ENCODE peak calls at places on chromosomes 6 and 20, in seven cellular contexts. C is colonic mucosa, H is astrocyte, F is neural progenitor cell, P is fibroblast of lung, I is PC-3, Z is IMR-90. S is an unnamed sample.
A peak's percentile ranks its signal among the peaks of the same experiment; 100 is the strongest.

GRCh38 chr6:147974376-147974775 is 368.3 kb upstream of the SASH1 start:
- DNase-seq in C (no peak), H (peak; percentile 76), F (no peak), P (peak; percentile 83), I (peak; percentile 77), Z (peak; percentile 32), S (peak; percentile 30)

GRCh38 chr6:132962936-132963579 is 148.7 kb downstream of the RPS12 start:
- DNase-seq in C (peak; percentile 69), H (peak; percentile 39), F (peak; percentile 90), P (peak; percentile 57), I (peak; percentile 80), Z (peak; percentile 77), S (peak; percentile 5)

GRCh38 chr20:32636278-32636677 is 37.5 kb downstream of the C20orf203 start:
- DNase-seq in C (no peak), H (peak; percentile 38), F (no peak), P (peak; percentile 43), I (no peak), Z (peak; percentile 44), S (no peak)

GRCh38 chr6:144335914-144336313 is 50.8 kb downstream of the UTRN start:
- DNase-seq in C (no peak), H (no peak), F (no peak), P (no peak), I (peak; percentile 22), Z (no peak), S (peak; percentile 67)

GRCh38 chr20:36135821-36136220 is 18.7 kb upstream of the EPB41L1 start:
- DNase-seq in C (no peak), H (no peak), F (no peak), P (no peak), I (no peak), Z (no peak), S (no peak)

GRCh38 chr6:168496932-168497331 is 55.9 kb downstream of the SMOC2 start:
- DNase-seq in C (no peak), H (no peak), F (no peak), P (no peak), I (no peak), Z (no peak), S (no peak)

GRCh38 chr6:137661601-137662000 is 167.4 kb upstream of the OLIG3 start:
- DNase-seq in C (peak; percentile 49), H (no peak), F (no peak), P (peak; percentile 24), I (peak; percentile 54), Z (peak; percentile 26), S (no peak)

GRCh38 chr20:23601715-23602114 is 4.0 kb downstream of the CST9 start:
- DNase-seq in C (no peak), H (no peak), F (no peak), P (no peak), I (no peak), Z (no peak), S (no peak)

GRCh38 chr6:16006681-16007080 is 122.2 kb upstream of the MYLIP start:
- DNase-seq in C (no peak), H (no peak), F (no peak), P (no peak), I (no peak), Z (no peak), S (no peak)

GRCh38 chr6:28142446-28142845 is 763 bp downstream of the ZKSCAN8 start:
- DNase-seq in C (no peak), H (peak; percentile 11), F (no peak), P (peak; percentile 21), I (peak; percentile 26), Z (peak; percentile 25), S (no peak)

GRCh38 chr20:13061381-13061780 is 52.6 kb downstream of the SPTLC3 start:
- DNase-seq in C (no peak), H (no peak), F (no peak), P (no peak), I (peak; percentile 92), Z (no peak), S (no peak)

GRCh38 chr20:63891061-63892002 is 3.6 kb upstream of the DNAJC5 start:
- DNase-seq in C (no peak), H (no peak), F (no peak), P (no peak), I (no peak), Z (no peak), S (no peak)

GRCh38 chr20:45138451-45139300 is 14.4 kb upstream of the WFDC12 start:
- DNase-seq in C (peak; percentile 93), H (no peak), F (peak; percentile 74), P (no peak), I (peak; percentile 86), Z (no peak), S (no peak)

GRCh38 chr6:132391391-132392291 is 9.6 kb downstream of the MOXD1 start:
- DNase-seq in C (peak; percentile 23), H (peak; percentile 96), F (peak; percentile 39), P (peak; percentile 96), I (peak; percentile 26), Z (peak; percentile 96), S (no peak)

GRCh38 chr6:30325150-30325872 is 1.4 kb upstream of the TRIM39 start:
- DNase-seq in C (peak; percentile 74), H (peak; percentile 37), F (peak; percentile 1), P (peak; percentile 62), I (peak; percentile 61), Z (peak; percentile 49), S (no peak)

GRCh38 chr6:71481021-71481420 is 192.4 kb downstream of the OGFRL1 start:
- DNase-seq in C (no peak), H (no peak), F (no peak), P (no peak), I (no peak), Z (no peak), S (no peak)

GRCh38 chr20:910840-911770 is 5.0 kb downstream of the ANGPT4 start:
- DNase-seq in C (no peak), H (no peak), F (no peak), P (peak; percentile 19), I (no peak), Z (peak; percentile 10), S (no peak)

GRCh38 chr6:33235221-33235634 is 26.9 kb downstream of the RING1 start:
- DNase-seq in C (no peak), H (no peak), F (no peak), P (no peak), I (no peak), Z (no peak), S (no peak)

GRCh38 chr6:24935753-24936152 is at the start of gene RIPOR2:
- DNase-seq in C (no peak), H (no peak), F (peak; percentile 67), P (no peak), I (no peak), Z (no peak), S (no peak)

GRCh38 chr20:17849111-17849900 is 119.3 kb downstream of the SNX5 start:
- DNase-seq in C (no peak), H (no peak), F (no peak), P (no peak), I (no peak), Z (no peak), S (no peak)

GRCh38 chr20:17848649-17849048 is 119.9 kb downstream of the SNX5 start:
- DNase-seq in C (no peak), H (no peak), F (no peak), P (no peak), I (no peak), Z (no peak), S (no peak)

GRCh38 chr20:17850674-17851006 is 118.0 kb downstream of the SNX5 start:
- DNase-seq in C (no peak), H (no peak), F (no peak), P (no peak), I (no peak), Z (no peak), S (no peak)

GRCh38 chr20:17848249-17848648 is 120.3 kb downstream of the SNX5 start:
- DNase-seq in C (no peak), H (no peak), F (no peak), P (no peak), I (no peak), Z (no peak), S (no peak)

GRCh38 chr20:17849901-17850673 is 118.5 kb downstream of the SNX5 start:
- DNase-seq in C (no peak), H (peak; percentile 100), F (no peak), P (peak; percentile 100), I (peak; percentile 97), Z (peak; percentile 99), S (peak; percentile 88)
- H3K9ac ChIP-seq in C (no peak overlapping the region), H (peak overlapping the region; percentile 55), F (no peak overlapping the region), P (peak overlapping the region; percentile 43), I (no peak overlapping the region), Z (no peak overlapping the region), S (peak overlapping the region; percentile 58)

DNA sequence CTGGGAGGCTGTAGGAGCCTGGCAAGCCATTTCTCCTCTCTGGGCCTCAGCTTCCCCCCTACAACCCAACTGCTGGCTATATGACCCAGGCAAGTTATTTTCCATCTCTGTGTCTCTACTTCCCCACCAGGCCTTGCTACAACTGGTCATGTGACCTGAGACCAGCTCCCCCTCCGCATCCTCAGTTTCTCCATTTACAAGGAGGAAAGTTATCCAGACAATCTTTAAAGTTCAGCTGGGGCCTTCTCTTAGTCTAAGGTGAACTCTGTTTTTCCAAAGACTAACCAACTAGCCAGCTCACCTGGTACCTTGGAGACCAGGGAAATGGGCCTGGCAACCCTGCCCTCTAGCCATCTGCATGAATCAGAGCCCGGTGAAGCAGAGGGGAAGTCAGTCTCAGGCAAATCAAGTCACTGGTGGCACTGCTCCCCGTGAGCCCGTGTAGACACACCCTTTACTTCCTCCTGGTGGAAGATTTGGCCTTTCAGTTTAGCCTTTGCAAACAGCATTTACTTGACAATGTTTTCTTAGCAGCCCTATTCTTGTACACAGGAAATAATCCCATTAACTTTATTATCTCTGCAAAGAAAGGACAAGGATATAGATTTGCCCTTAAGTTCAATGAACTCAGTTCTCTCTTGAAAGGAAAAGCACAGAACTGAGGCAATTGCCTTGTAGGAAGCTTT is 157.7 kb downstream of the VEGFA start:
- DNase-seq in C (peak; percentile 74), H (no peak), F (no peak), P (no peak), I (peak; percentile 56), Z (no peak), S (no peak)
- H3K27ac ChIP-seq in C (peak overlapping the region; percentile 82), H (no peak overlapping the region), F (no peak overlapping the region), P (no peak overlapping the region), I (no peak overlapping the region), Z (peak overlapping the region; percentile 50), S (peak overlapping the region; percentile 72)

DNA sequence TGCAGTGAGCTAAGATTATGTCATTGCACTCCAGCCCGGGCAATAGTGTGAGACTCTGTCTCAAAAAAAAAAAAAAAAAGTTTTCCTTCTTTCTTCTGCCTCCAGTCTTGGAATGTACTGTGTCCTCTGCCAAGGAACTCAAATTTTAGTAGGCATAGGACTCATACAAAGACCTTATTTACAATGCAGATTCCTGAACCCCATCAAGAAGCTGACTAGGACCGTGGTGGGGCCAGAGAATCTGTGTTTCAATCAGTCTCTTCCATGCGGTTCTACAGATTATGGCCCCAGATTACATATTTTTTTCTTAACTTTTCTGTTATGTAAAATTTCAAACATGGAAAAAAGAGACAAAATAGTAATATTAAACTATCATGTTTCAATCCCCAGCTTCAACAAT is 29.8 kb upstream of the PIM1 start:
- DNase-seq in C (no peak), H (no peak), F (no peak), P (no peak), I (no peak), Z (no peak), S (no peak)
- H3K4me3 ChIP-seq in C (no peak overlapping the region), H (no peak overlapping the region), F (no peak overlapping the region), P (no peak overlapping the region), I (no peak overlapping the region), Z (no peak overlapping the region), S (no peak overlapping the region)

DNA sequence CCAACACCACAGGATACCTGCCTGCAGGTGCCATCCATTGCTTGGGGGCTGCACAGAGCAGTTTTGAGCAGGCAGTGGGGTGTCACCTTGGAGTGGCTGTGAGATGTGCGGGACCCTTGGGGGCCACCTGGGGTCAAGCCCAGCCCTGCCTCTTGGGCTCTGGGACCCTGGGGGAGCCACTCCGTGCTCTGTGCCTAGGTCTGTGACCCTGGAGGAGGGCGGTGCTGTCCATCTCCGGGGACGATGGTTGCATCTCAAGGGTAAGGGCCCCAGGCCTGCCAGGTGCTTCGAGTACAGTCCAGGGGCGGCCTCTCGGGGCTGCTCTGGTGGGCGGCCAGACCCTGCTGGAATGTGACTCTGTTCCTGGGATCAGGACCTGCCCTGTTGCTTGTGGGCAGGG is 8.7 kb upstream of the GATA5 start:
- DNase-seq in C (no peak), H (no peak), F (no peak), P (no peak), I (no peak), Z (no peak), S (no peak)
- H3K9ac ChIP-seq in C (no peak overlapping the region), H (no peak overlapping the region), F (no peak overlapping the region), P (no peak overlapping the region), I (no peak overlapping the region), Z (no peak overlapping the region), S (no peak overlapping the region)